ENCODE peak calls at places on chromosomes 13 and 19, in five cellular contexts. One of them, this sample, is unnamed.

GRCh38 chr13:111202745-111203144 is 87.6 kb downstream of the ARHGEF7 start:
- DNase-seq in activated naive CD8-positive, alpha-beta T cell treated with anti-CD3 and anti-CD28 coated beads for 36 hours: no peak
- DNase-seq in stomach: no peak
- DNase-seq in neural crest cell: no peak
- DNase-seq in HEK293T: peak; percentile 31
- DNase-seq in this sample: no peak

GRCh38 chr13:30352121-30352520 is 44.8 kb upstream of the KATNAL1 start:
- DNase-seq in activated naive CD8-positive, alpha-beta T cell treated with anti-CD3 and anti-CD28 coated beads for 36 hours: no peak
- DNase-seq in stomach: no peak
- DNase-seq in neural crest cell: no peak
- DNase-seq in HEK293T: no peak
- DNase-seq in this sample: no peak

GRCh38 chr13:110403315-110403714 is 96.2 kb downstream of the COL4A2 start:
- DNase-seq in activated naive CD8-positive, alpha-beta T cell treated with anti-CD3 and anti-CD28 coated beads for 36 hours: no peak
- DNase-seq in stomach: no peak
- DNase-seq in neural crest cell: no peak
- DNase-seq in HEK293T: no peak
- DNase-seq in this sample: no peak

GRCh38 chr19:38707512-38708114 is 36.7 kb downstream of the CAPN12 start:
- DNase-seq in activated naive CD8-positive, alpha-beta T cell treated with anti-CD3 and anti-CD28 coated beads for 36 hours: no peak
- DNase-seq in stomach: peak; percentile 94
- DNase-seq in neural crest cell: no peak
- DNase-seq in HEK293T: no peak
- DNase-seq in this sample: no peak

GRCh38 chr13:35484384-35484783 is 7.9 kb upstream of the MAB21L1 start:
- DNase-seq in activated naive CD8-positive, alpha-beta T cell treated with anti-CD3 and anti-CD28 coated beads for 36 hours: no peak
- DNase-seq in stomach: no peak
- DNase-seq in neural crest cell: no peak
- DNase-seq in HEK293T: no peak
- DNase-seq in this sample: peak; percentile 40

GRCh38 chr13:73767747-73768315 is 366.4 kb downstream of the KLF12 start:
- DNase-seq in activated naive CD8-positive, alpha-beta T cell treated with anti-CD3 and anti-CD28 coated beads for 36 hours: no peak
- DNase-seq in stomach: no peak
- DNase-seq in neural crest cell: peak; percentile 3
- DNase-seq in HEK293T: peak; percentile 56
- DNase-seq in this sample: peak; percentile 5

GRCh38 chr13:113359556-113359955 is 4.4 kb downstream of the GRTP1 start:
- DNase-seq in activated naive CD8-positive, alpha-beta T cell treated with anti-CD3 and anti-CD28 coated beads for 36 hours: no peak
- DNase-seq in stomach: no peak
- DNase-seq in neural crest cell: no peak
- DNase-seq in HEK293T: no peak
- DNase-seq in this sample: no peak

GRCh38 chr19:54133312-54133956 is 4.1 kb upstream of the CNOT3 start:
- DNase-seq in activated naive CD8-positive, alpha-beta T cell treated with anti-CD3 and anti-CD28 coated beads for 36 hours: no peak
- DNase-seq in stomach: no peak
- DNase-seq in neural crest cell: no peak
- DNase-seq in HEK293T: no peak
- DNase-seq in this sample: no peak

GRCh38 chr19:28349604-28350003 is 863.3 kb downstream of the UQCRFS1 start:
- DNase-seq in activated naive CD8-positive, alpha-beta T cell treated with anti-CD3 and anti-CD28 coated beads for 36 hours: no peak
- DNase-seq in stomach: no peak
- DNase-seq in neural crest cell: no peak
- DNase-seq in HEK293T: no peak
- DNase-seq in this sample: no peak

GRCh38 chr19:50794778-50795664 is 4.8 kb downstream of the ACP4 start:
- DNase-seq in activated naive CD8-positive, alpha-beta T cell treated with anti-CD3 and anti-CD28 coated beads for 36 hours: peak; percentile 58
- DNase-seq in stomach: no peak
- DNase-seq in neural crest cell: no peak
- DNase-seq in HEK293T: no peak
- DNase-seq in this sample: peak; percentile 48

GRCh38 chr13:110811008-110811720 is 97.7 kb downstream of the ING1 start:
- DNase-seq in activated naive CD8-positive, alpha-beta T cell treated with anti-CD3 and anti-CD28 coated beads for 36 hours: no peak
- DNase-seq in stomach: no peak
- DNase-seq in neural crest cell: no peak
- DNase-seq in HEK293T: no peak
- DNase-seq in this sample: no peak

GRCh38 chr13:42526276-42526675 is 47.7 kb upstream of the TNFSF11 start:
- DNase-seq in activated naive CD8-positive, alpha-beta T cell treated with anti-CD3 and anti-CD28 coated beads for 36 hours: no peak
- DNase-seq in stomach: no peak
- DNase-seq in neural crest cell: no peak
- DNase-seq in HEK293T: no peak
- DNase-seq in this sample: no peak

GRCh38 chr19:50203281-50204080 is at the start of gene MYH14:
- DNase-seq in activated naive CD8-positive, alpha-beta T cell treated with anti-CD3 and anti-CD28 coated beads for 36 hours: peak; percentile 24
- DNase-seq in stomach: peak; percentile 96
- DNase-seq in neural crest cell: peak; percentile 88
- DNase-seq in HEK293T: peak; percentile 99
- DNase-seq in this sample: no peak

GRCh38 chr13:25112856-25113255 is 16.9 kb downstream of the PABPC3 start:
- DNase-seq in activated naive CD8-positive, alpha-beta T cell treated with anti-CD3 and anti-CD28 coated beads for 36 hours: no peak
- DNase-seq in stomach: no peak
- DNase-seq in neural crest cell: no peak
- DNase-seq in HEK293T: no peak
- DNase-seq in this sample: no peak